ENCODE peak calls at places on chromosome X, in seven cellular contexts. T is AG08396, Y is SJSA1, E is GM04503, P is astrocyte, M is NB4, L is DMS79. R is an unnamed sample.

GRCh38 chrX:12672362-12673106 is 118.7 kb upstream of the PRPS2 start:
- DNase-seq in P (no peak), M (no peak), T (no peak), Y (no peak), E (no peak), L (no peak), R (no peak)

GRCh38 chrX:13742397-13743176 is 8.0 kb downstream of the OFD1 start:
- DNase-seq in M (peak), T (no peak), P (no peak), E (no peak), Y (no peak), L (no peak), R (no peak)

GRCh38 chrX:56308726-56309125 is 76.6 kb downstream of the KLF8 start:
- DNase-seq in Y (no peak), M (no peak), P (no peak), T (no peak), L (no peak), E (no peak), R (no peak)

GRCh38 chrX:11908371-11908770 is 150.3 kb downstream of the MSL3 start:
- DNase-seq in P (peak), E (no peak), L (no peak), Y (no peak), T (no peak), M (peak), R (no peak)

GRCh38 chrX:11171956-11172355 is 60.8 kb downstream of the HCCS start:
- DNase-seq in Y (no peak), L (no peak), E (no peak), T (no peak), M (no peak), P (no peak), R (no peak)

GRCh38 chrX:29231800-29232199 is 644.6 kb downstream of the IL1RAPL1 start:
- DNase-seq in Y (no peak), L (no peak), M (no peak), E (no peak), T (peak), P (no peak), R (no peak)

GRCh38 chrX:31832263-31832662 is 760.4 kb upstream of the FTHL17 start:
- DNase-seq in T (no peak), E (no peak), L (no peak), M (no peak), P (peak), Y (no peak), R (no peak)

GRCh38 chrX:50648151-50648550 is 165.8 kb downstream of the SHROOM4 start:
- DNase-seq in L (no peak), T (no peak), E (no peak), P (peak), M (no peak), Y (no peak), R (no peak)

GRCh38 chrX:9911479-9911878 is 55.7 kb upstream of the CLDN34 start:
- DNase-seq in M (peak), L (no peak), T (no peak), Y (no peak), E (no peak), P (peak), R (no peak)

GRCh38 chrX:101462892-101463291 is 22.4 kb upstream of the ARMCX4 start:
- DNase-seq in M (peak), L (peak), Y (no peak), T (peak), P (no peak), E (no peak), R (no peak)

GRCh38 chrX:2696698-2697215 is 5.7 kb downstream of the CD99 start:
- DNase-seq in Y (peak), T (peak), E (peak), M (peak), P (peak), L (no peak), R (peak)

GRCh38 chrX:10979956-10980355 is 131.2 kb upstream of the HCCS start:
- DNase-seq in E (no peak), Y (no peak), L (no peak), M (no peak), T (no peak), P (peak), R (no peak)

GRCh38 chrX:65601530-65602281 is 65.7 kb upstream of the MSN start:
- DNase-seq in P (peak), T (peak), Y (peak), L (no peak), E (peak), M (peak), R (no peak)

GRCh38 chrX:79270401-79270800 is 96.7 kb downstream of the ITM2A start:
- DNase-seq in P (no peak), L (no peak), T (no peak), M (peak), E (no peak), Y (no peak), R (no peak)

GRCh38 chrX:122218666-122219065 is 965.4 kb upstream of the GRIA3 start:
- DNase-seq in T (no peak), L (no peak), Y (no peak), E (no peak), P (no peak), M (no peak), R (no peak)

GRCh38 chrX:32673193-32673592 is 538.2 kb downstream of the DMD start:
- DNase-seq in L (no peak), P (no peak), Y (no peak), E (no peak), M (peak), T (no peak), R (no peak)

GRCh38 chrX:143837444-143837843 is 46.4 kb upstream of the UBE2NL start:
- DNase-seq in E (no peak), P (no peak), Y (no peak), T (no peak), L (no peak), M (no peak), R (no peak)

GRCh38 chrX:119512145-119512800 is 44.0 kb downstream of the SLC25A5 start:
- DNase-seq in Y (peak), E (peak), P (peak), L (peak), M (peak), T (peak), R (no peak)

GRCh38 chrX:134173541-134174272 is 63.3 kb upstream of the CCDC160 start:
- DNase-seq in T (no peak), L (no peak), M (no peak), E (no peak), P (no peak), Y (no peak), R (no peak)

GRCh38 chrX:148661035-148661434 is 160.6 kb downstream of the AFF2 start:
- DNase-seq in L (no peak), M (no peak), E (no peak), T (no peak), P (peak), Y (no peak), R (no peak)

GRCh38 chrX:70054391-70054790 is 4.7 kb upstream of the AWAT2 start:
- DNase-seq in M (no peak), P (no peak), T (no peak), L (no peak), E (no peak), Y (no peak), R (no peak)

GRCh38 chrX:65689377-65689776 is 21.9 kb downstream of the MSN start:
- DNase-seq in M (no peak), L (no peak), P (no peak), Y (no peak), E (no peak), T (no peak), R (no peak)

GRCh38 chrX:12984629-12985303 is 9.9 kb downstream of the TMSB4X start:
- DNase-seq in E (no peak), Y (peak), T (peak), M (peak), P (peak), L (no peak), R (no peak)

GRCh38 chrX:145817666-145818521 is at the start of gene SLITRK2:
- DNase-seq in E (no peak), Y (no peak), M (no peak), T (peak), P (no peak), L (no peak), R (no peak)

GRCh38 chrX:40933132-40934078 is 151.8 kb upstream of the USP9X start:
- DNase-seq in Y (peak), T (no peak), M (peak), P (peak), L (peak), E (peak), R (peak)

GRCh38 chrX:139287155-139287924 is 243.2 kb upstream of the F9 start:
- DNase-seq in M (no peak), T (no peak), Y (no peak), P (no peak), E (no peak), L (no peak), R (no peak)

GRCh38 chrX:45602151-45602550 is 401.5 kb upstream of the DIPK2B start:
- DNase-seq in P (peak), T (no peak), E (peak), L (no peak), M (no peak), Y (no peak), R (no peak)

GRCh38 chrX:154373340-154374306 is 811 bp downstream of the FLNA start:
- DNase-seq in Y (peak), P (peak), L (peak), T (peak), E (no peak), M (peak), R (no peak)

GRCh38 chrX:13790206-13791131 is 26.4 kb downstream of the GPM6B start:
- DNase-seq in T (no peak), E (no peak), Y (no peak), L (no peak), M (no peak), P (no peak), R (no peak)

GRCh38 chrX:132063862-132064261 is 40.8 kb downstream of the STK26 start:
- DNase-seq in L (no peak), T (no peak), E (no peak), P (no peak), M (no peak), Y (no peak), R (no peak)

GRCh38 chrX:34437586-34437985 is 219.5 kb downstream of the TMEM47 start:
- DNase-seq in P (no peak), L (no peak), E (no peak), M (no peak), T (no peak), Y (no peak), R (no peak)

GRCh38 chrX:133323450-133323849 is 91.8 kb downstream of the GPC4 start:
- DNase-seq in Y (no peak), P (no peak), M (no peak), L (no peak), T (no peak), E (no peak), R (no peak)

GRCh38 chrX:136773649-136774048 is 7.1 kb downstream of the ARHGEF6 start:
- DNase-seq in P (no peak), M (peak), Y (no peak), T (no peak), L (no peak), E (no peak), R (no peak)

R was measured in CMK.